ENCODE peak calls at places on chromosomes 4 and X, in nine cellular contexts. S is transverse colon, F is K562, O is SK-N-SH, W is tibial nerve, B is esophagus muscularis mucosa, I is stomach, G is H1, Q is A549. N is an unnamed sample.

GRCh38 chr4:76257824-76258223 is 6.3 kb downstream of the FAM47E start:
- DNase-seq in O (no peak), W (no peak), S (no peak), Q (no peak), I (no peak), F (no peak), G (no peak), B (no peak), N (no peak)

GRCh38 chr4:98199247-98199646 is 56.0 kb upstream of the STPG2 start:
- DNase-seq in O (no peak), I (no peak), G (no peak), F (no peak), S (no peak), Q (no peak), B (no peak), W (no peak), N (no peak)

GRCh38 chr4:20393486-20394100 is 141.9 kb downstream of the SLIT2 start:
- DNase-seq in B (no peak), O (no peak), Q (no peak), I (no peak), F (no peak), W (no peak), S (no peak), G (no peak), N (no peak)

GRCh38 chrX:41014776-41015175 is 70.5 kb upstream of the USP9X start:
- DNase-seq in F (no peak), G (no peak), I (no peak), B (no peak), O (no peak), S (no peak), W (no peak), Q (peak), N (no peak)

GRCh38 chr4:88958080-88958479 is 98.9 kb downstream of the FAM13A start:
- DNase-seq in O (no peak), F (no peak), Q (no peak), I (no peak), W (no peak), G (no peak), S (no peak), B (no peak), N (no peak)

GRCh38 chrX:108736509-108737479 is at the start of gene IRS4:
- DNase-seq in G (peak), O (peak), W (no peak), B (no peak), F (no peak), S (no peak), Q (peak), I (no peak), N (peak)

GRCh38 chr4:25847329-25847728 is 15.5 kb downstream of the SEL1L3 start:
- DNase-seq in W (no peak), B (no peak), G (no peak), Q (no peak), S (no peak), I (no peak), F (no peak), O (no peak), N (no peak)

GRCh38 chrX:132393090-132393884 is 95.6 kb downstream of the MBNL3 start:
- DNase-seq in W (no peak), Q (no peak), G (no peak), B (no peak), I (no peak), S (no peak), O (no peak), F (no peak), N (no peak)

GRCh38 chr4:169663894-169664293 is 43.5 kb downstream of the CLCN3 start:
- DNase-seq in W (no peak), B (no peak), S (no peak), F (no peak), I (no peak), Q (no peak), G (no peak), O (no peak), N (no peak)

GRCh38 chr4:113086172-113086695 is 36.8 kb downstream of the ANK2 start:
- DNase-seq in W (no peak), G (no peak), F (no peak), Q (no peak), S (no peak), B (no peak), O (no peak), I (no peak), N (no peak)

GRCh38 chr4:186009976-186010375 is 59.0 kb upstream of the TLR3 start:
- DNase-seq in B (peak), G (no peak), Q (no peak), W (no peak), I (no peak), F (no peak), S (no peak), O (no peak), N (no peak)

GRCh38 chrX:63679432-63679831 is 105.6 kb downstream of the ARHGEF9 start:
- DNase-seq in B (no peak), F (no peak), O (no peak), G (no peak), W (no peak), Q (no peak), S (no peak), I (no peak), N (no peak)

GRCh38 chr4:150080335-150080734 is 2.1 kb downstream of the DCLK2 start:
- DNase-seq in W (no peak), B (no peak), I (no peak), Q (no peak), O (no peak), F (no peak), G (no peak), S (no peak), N (no peak)

GRCh38 chr4:1370321-1371124 is 23.5 kb downstream of the UVSSA start:
- DNase-seq in S (no peak), F (no peak), I (no peak), W (no peak), Q (no peak), B (no peak), G (no peak), O (no peak), N (no peak)

GRCh38 chr4:8545439-8545765 is 34.8 kb upstream of the GPR78 start:
- DNase-seq in G (no peak), W (no peak), O (peak), I (no peak), B (no peak), F (no peak), S (no peak), Q (no peak), N (no peak)

GRCh38 chr4:168574581-168575295 is 77.9 kb downstream of the PALLD start:
- DNase-seq in Q (no peak), B (no peak), S (no peak), F (no peak), G (no peak), W (no peak), I (no peak), O (no peak), N (no peak)

GRCh38 chr4:117664706-117665444 is 369.4 kb upstream of the NDST3 start:
- DNase-seq in F (no peak), S (no peak), O (no peak), Q (no peak), G (no peak), I (no peak), B (no peak), W (no peak), N (no peak)

GRCh38 chr4:5619913-5620625 is 88.3 kb downstream of the EVC2 start:
- DNase-seq in O (no peak), Q (no peak), S (no peak), W (no peak), I (no peak), B (no peak), G (no peak), F (no peak), N (no peak)

GRCh38 chrX:123807825-123808416 is 51.9 kb upstream of the XIAP start:
- DNase-seq in O (no peak), Q (no peak), I (no peak), S (no peak), F (peak), B (no peak), G (no peak), W (no peak), N (no peak)

GRCh38 chrX:155544886-155545285 is 67.9 kb downstream of the TMLHE start:
- DNase-seq in I (no peak), Q (no peak), G (no peak), S (no peak), O (no peak), W (no peak), F (no peak), B (no peak), N (no peak)

GRCh38 chr4:129926936-129927335 is 831.0 kb downstream of the C4orf33 start:
- DNase-seq in W (no peak), B (no peak), O (no peak), Q (no peak), I (no peak), G (no peak), S (no peak), F (no peak), N (no peak)

GRCh38 chr4:174260099-174260498 is 23.4 kb downstream of the FBXO8 start:
- DNase-seq in W (no peak), O (peak), F (no peak), S (no peak), B (no peak), G (no peak), Q (peak), I (no peak), N (no peak)

GRCh38 chr4:95508421-95508820 is 40.4 kb downstream of the UNC5C start:
- DNase-seq in G (no peak), B (no peak), S (no peak), I (no peak), F (no peak), Q (no peak), W (no peak), O (no peak), N (no peak)

GRCh38 chrX:11472879-11473278 is 179.7 kb downstream of the AMELX start:
- DNase-seq in F (no peak), G (no peak), S (no peak), W (peak), O (no peak), Q (no peak), I (no peak), B (no peak), N (no peak)

GRCh38 chrX:139907078-139907477 is 25.8 kb downstream of the ATP11C start:
- DNase-seq in O (no peak), W (no peak), F (no peak), I (no peak), G (no peak), Q (no peak), B (no peak), S (no peak), N (no peak)

GRCh38 chr4:98506462-98507132 is 151.8 kb downstream of the TSPAN5 start:
- DNase-seq in W (no peak), Q (no peak), F (peak), G (no peak), B (no peak), I (no peak), O (peak), S (no peak), N (no peak)

GRCh38 chr4:24472514-24473308 is 111.6 kb downstream of the DHX15 start:
- DNase-seq in I (peak), G (peak), O (peak), W (peak), F (peak), Q (peak), S (peak), B (peak), N (peak)

GRCh38 chrX:78027798-78028197 is 58.4 kb upstream of the PGAM4 start:
- DNase-seq in Q (no peak), B (no peak), S (no peak), I (no peak), W (no peak), O (no peak), G (no peak), F (no peak), N (no peak)

GRCh38 chr4:10055871-10056270 is 34.6 kb upstream of the SLC2A9 start:
- DNase-seq in I (no peak), S (no peak), F (no peak), Q (no peak), W (no peak), O (no peak), G (no peak), B (peak), N (no peak)

GRCh38 chrX:9859711-9860555 is 73.7 kb downstream of the SHROOM2 start:
- DNase-seq in G (no peak), I (no peak), W (no peak), F (no peak), S (no peak), B (no peak), O (no peak), Q (no peak), N (no peak)
- TF ChIP-seq EP300 in G (no peak), I (no peak), W (no peak), F (no peak), S (no peak), B (no peak), O (no peak), Q (no peak), N (no peak)

GRCh38 chr4:182370491-182370890 is 127.3 kb downstream of the TENM3 start:
- DNase-seq in F (no peak), G (no peak), W (no peak), O (no peak), I (no peak), B (no peak), Q (no peak), S (no peak), N (no peak)
- TF ChIP-seq EP300 in F (no peak), G (no peak), W (no peak), O (no peak), I (no peak), B (no peak), Q (no peak), S (no peak), N (no peak)

DNA sequence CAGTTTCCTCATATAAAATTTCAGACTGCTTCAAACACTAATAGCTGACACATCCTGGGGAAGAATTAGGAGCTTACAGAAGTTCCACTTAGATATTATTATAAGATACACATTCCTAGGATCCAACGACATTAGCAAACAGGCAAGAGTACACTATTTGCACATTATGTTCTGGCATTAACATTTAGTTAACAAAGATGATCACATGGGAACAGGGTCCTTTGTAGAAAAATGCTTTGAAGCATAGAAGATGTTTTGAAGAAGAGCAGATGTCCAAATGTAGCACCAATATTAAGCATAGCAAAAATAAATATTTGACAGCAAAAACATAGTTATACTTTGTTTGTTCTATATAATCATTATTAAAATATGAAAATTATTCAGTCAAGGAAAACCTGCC is 52.1 kb downstream of the BTC start:
- DNase-seq in B (no peak), I (no peak), G (no peak), Q (no peak), O (no peak), S (no peak), F (no peak), W (no peak), N (no peak)
- TF ChIP-seq EP300 in B (no peak), I (no peak), G (no peak), Q (no peak), O (no peak), S (no peak), F (no peak), W (no peak), N (no peak)

GRCh38 chrX:44338361-44338760 is 5.1 kb downstream of the EFHC2 start:
- DNase-seq in I (no peak), O (no peak), F (no peak), Q (no peak), B (no peak), S (no peak), G (no peak), W (no peak), N (no peak)

GRCh38 chrX:44344687-44345086 is 1.2 kb upstream of the EFHC2 start:
- DNase-seq in I (no peak), W (no peak), F (peak), B (no peak), S (no peak), G (no peak), O (no peak), Q (no peak), N (no peak)

GRCh38 chrX:44343412-44343942 is at the start of gene EFHC2:
- DNase-seq in G (no peak), Q (peak), O (peak), W (peak), B (no peak), I (peak), S (peak), F (peak), N (peak)

GRCh38 chrX:44342866-44343265 is 606 bp downstream of the EFHC2 start:
- DNase-seq in B (no peak), G (no peak), Q (no peak), W (no peak), S (no peak), I (no peak), F (no peak), O (no peak), N (no peak)

GRCh38 chrX:44344194-44344593 is 722 bp upstream of the EFHC2 start:
- DNase-seq in B (no peak), I (peak), F (peak), Q (no peak), S (peak), O (no peak), W (peak), G (no peak), N (peak)
- TF ChIP-seq EP300 in B (no peak), I (no peak), F (no peak), Q (no peak), S (no peak), O (no peak), W (no peak), G (no peak), N (no peak)

GRCh38 chr4:39542633-39543393 is 15.6 kb upstream of the UGDH start:
- DNase-seq in G (no peak), Q (peak), O (no peak), S (no peak), W (no peak), I (peak), B (no peak), F (no peak), N (no peak)

GRCh38 chr4:39541987-39542632 is 14.9 kb upstream of the UGDH start:
- DNase-seq in B (no peak), F (no peak), Q (peak), W (no peak), O (no peak), G (no peak), S (no peak), I (no peak), N (no peak)

GRCh38 chr4:39533541-39533940 is 6.3 kb upstream of the UGDH start:
- DNase-seq in O (no peak), B (no peak), W (no peak), Q (no peak), S (no peak), F (no peak), I (no peak), G (no peak), N (no peak)

GRCh38 chr4:39544580-39545315 is 17.5 kb upstream of the UGDH start:
- DNase-seq in S (no peak), W (no peak), I (no peak), G (no peak), O (no peak), F (no peak), Q (no peak), B (no peak), N (no peak)

GRCh38 chr4:39539026-39539690 is 11.9 kb upstream of the UGDH start:
- DNase-seq in O (no peak), F (no peak), I (peak), Q (peak), G (no peak), S (no peak), B (no peak), W (no peak), N (no peak)
- TF ChIP-seq EP300 in O (no peak), F (no peak), I (no peak), Q (no peak), G (no peak), S (no peak), B (no peak), W (no peak), N (no peak)

GRCh38 chr4:64271601-64272081 is 137.6 kb downstream of the TECRL start:
- DNase-seq in W (no peak), O (no peak), Q (peak), G (no peak), I (no peak), B (no peak), S (no peak), F (no peak), N (no peak)
- TF ChIP-seq EP300 in W (no peak), O (no peak), Q (no peak), G (no peak), I (no peak), B (no peak), S (no peak), F (no peak), N (no peak)

DNA sequence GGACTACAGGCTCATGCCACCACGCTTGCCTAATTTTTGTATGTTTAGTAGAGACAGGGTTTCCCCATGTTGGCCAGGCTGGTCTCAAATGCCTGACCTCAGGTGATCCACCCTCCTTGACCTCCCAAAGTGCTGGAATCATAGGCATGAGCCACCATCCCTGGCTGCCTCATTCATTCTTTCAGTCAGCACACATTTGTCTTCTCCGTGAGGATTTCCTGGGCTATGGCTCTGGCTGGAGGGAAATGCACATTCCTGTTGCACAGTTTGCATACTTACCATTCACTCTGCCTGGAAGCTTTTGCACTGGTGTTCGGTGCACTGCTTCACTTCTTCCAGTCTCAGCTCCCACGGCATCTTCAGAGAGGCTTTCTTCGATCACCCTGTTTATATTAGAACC is 267.8 kb downstream of the STIM2 start:
- DNase-seq in O (no peak), Q (no peak), B (peak), G (no peak), S (no peak), W (no peak), F (no peak), I (no peak), N (no peak)
- TF ChIP-seq EP300 in O (no peak), Q (no peak), B (no peak), G (no peak), S (no peak), W (no peak), F (no peak), I (no peak), N (no peak)

N was measured in ovary.